ENCODE peak calls at places on chromosomes 12 and 14, in eight cellular contexts. U is choroid plexus epithelial cell; A is HCT116; M is CD8-positive, alpha-beta T cell; V is IMR-90; N is GM12865; S is uterus; W is GM23338. Q is an unnamed sample.

GRCh38 chr12:76080729-76081415 is 3.6 kb downstream of the NAP1L1 start:
- DNase-seq in U (peak; percentile 20), A (no peak), M (no peak), V (no peak), N (peak; percentile 18), S (no peak), W (peak; percentile 79), Q (no peak)

GRCh38 chr12:108825205-108825950 is 32.0 kb downstream of the SSH1 start:
- DNase-seq in U (peak; percentile 71), A (no peak), M (no peak), V (peak; percentile 76), N (peak; percentile 24), S (no peak), W (no peak), Q (peak; percentile 69)

GRCh38 chr14:36365766-36366165 is 45.3 kb upstream of the MBIP start:
- DNase-seq in U (no peak), A (no peak), M (no peak), V (no peak), N (no peak), S (no peak), W (no peak), Q (no peak)

GRCh38 chr14:99676657-99677056 is 7.4 kb upstream of the CYP46A1 start:
- DNase-seq in U (no peak), A (no peak), M (no peak), V (no peak), N (no peak), S (no peak), W (no peak), Q (no peak)

GRCh38 chr12:78636253-78636855 is 228.2 kb upstream of the SYT1 start:
- DNase-seq in U (peak; percentile 28), A (no peak), M (no peak), V (no peak), N (no peak), S (no peak), W (no peak), Q (no peak)

GRCh38 chr14:65222434-65222833 is 120.1 kb upstream of the MAX start:
- DNase-seq in U (peak; percentile 80), A (peak; percentile 60), M (peak; percentile 20), V (peak; percentile 66), N (peak; percentile 78), S (no peak), W (peak; percentile 84), Q (peak; percentile 68)

GRCh38 chr14:38121280-38121679 is 86.4 kb upstream of the SSTR1 start:
- DNase-seq in U (no peak), A (no peak), M (no peak), V (no peak), N (no peak), S (no peak), W (no peak), Q (no peak)

GRCh38 chr14:100303925-100304324 is 2.3 kb downstream of the SLC25A29 start:
- DNase-seq in U (no peak), A (no peak), M (no peak), V (no peak), N (no peak), S (no peak), W (peak; percentile 74), Q (no peak)

GRCh38 chr14:36580856-36581831 is 1.3 kb downstream of the NKX2-8 start:
- DNase-seq in U (peak; percentile 33), A (no peak), M (no peak), V (peak; percentile 16), N (peak; percentile 17), S (no peak), W (peak; percentile 83), Q (peak; percentile 38)

GRCh38 chr14:31921251-31921650 is 155.9 kb upstream of the ARHGAP5 start:
- DNase-seq in U (no peak), A (no peak), M (no peak), V (peak; percentile 22), N (no peak), S (no peak), W (no peak), Q (no peak)

GRCh38 chr12:44285321-44285720 is 449.4 kb downstream of the TMEM117 start:
- DNase-seq in U (no peak), A (no peak), M (no peak), V (no peak), N (no peak), S (no peak), W (no peak), Q (no peak)

GRCh38 chr12:118119449-118119879 is 15.7 kb upstream of the VSIG10 start:
- DNase-seq in U (no peak), A (no peak), M (no peak), V (no peak), N (no peak), S (no peak), W (peak; percentile 77), Q (no peak)
- TF ChIP-seq CTCF in U (no peak), A (no peak), M (no peak), V (no peak), N (no peak), S (no peak), W (peak; percentile 68), Q (no peak)

DNA sequence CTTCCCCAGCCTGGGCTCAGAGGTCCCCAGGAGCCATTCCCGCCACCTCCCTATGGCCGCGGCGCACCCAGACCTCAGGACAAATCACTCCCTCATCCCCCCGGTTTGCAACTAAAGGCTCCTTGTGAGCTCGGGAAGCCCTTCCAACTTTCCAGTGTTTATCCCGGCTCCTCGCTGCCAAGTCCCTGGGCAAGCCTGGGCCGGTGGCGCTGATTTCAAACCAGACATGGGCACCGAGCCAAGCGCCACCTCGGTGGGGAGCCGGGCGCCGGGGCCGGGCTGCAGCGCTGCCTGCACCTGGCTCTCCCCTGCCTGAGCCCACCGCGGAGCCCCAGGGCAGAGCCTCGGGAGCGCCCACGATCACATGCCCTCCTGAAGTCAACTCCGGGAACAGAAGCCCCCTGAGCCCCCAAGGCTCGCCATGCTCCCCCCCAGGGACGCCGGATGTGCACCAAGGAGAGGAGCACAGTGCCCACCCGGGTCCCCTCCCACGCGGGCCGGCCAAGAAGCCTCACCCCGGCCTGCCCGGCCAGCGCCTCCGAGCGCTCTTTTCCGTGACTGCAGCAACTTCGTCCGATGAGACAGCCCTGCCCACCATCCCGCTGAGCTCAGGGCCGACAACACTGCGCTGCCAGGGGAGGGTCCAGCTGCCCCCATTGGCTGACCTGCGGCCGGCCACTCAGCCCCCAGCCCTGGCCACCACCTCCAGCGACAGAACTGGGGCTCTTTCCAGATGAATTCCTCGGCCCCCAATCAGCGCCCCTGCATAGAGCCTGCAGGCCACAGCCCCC is 50.0 kb downstream of the NCOR2 start:
- DNase-seq in U (peak; percentile 48), A (no peak), M (no peak), V (peak; percentile 38), N (no peak), S (peak; percentile 69), W (no peak), Q (peak; percentile 52)
- H3K4me3 ChIP-seq in U (peak overlapping the region; percentile 73), A (no peak overlapping the region), M (no peak overlapping the region), V (no peak overlapping the region), N (no peak overlapping the region), S (peak overlapping the region; percentile 49), W (no peak overlapping the region), Q (peak overlapping the region; percentile 65)

GRCh38 chr12:106342397-106343212 is 14.9 kb upstream of the POLR3B start:
- DNase-seq in U (peak; percentile 67), A (no peak), M (no peak), V (peak; percentile 75), N (no peak), S (peak; percentile 86), W (no peak), Q (peak; percentile 72)

GRCh38 chr12:106343213-106343509 is 14.4 kb upstream of the POLR3B start:
- DNase-seq in U (no peak), A (no peak), M (no peak), V (no peak), N (no peak), S (no peak), W (no peak), Q (no peak)

GRCh38 chr12:106348411-106348810 is 9.1 kb upstream of the POLR3B start:
- DNase-seq in U (no peak), A (no peak), M (no peak), V (no peak), N (no peak), S (no peak), W (no peak), Q (no peak)

GRCh38 chr12:106341086-106341879 is 16.3 kb upstream of the POLR3B start:
- DNase-seq in U (no peak), A (no peak), M (no peak), V (peak; percentile 19), N (no peak), S (no peak), W (no peak), Q (no peak)

DNA sequence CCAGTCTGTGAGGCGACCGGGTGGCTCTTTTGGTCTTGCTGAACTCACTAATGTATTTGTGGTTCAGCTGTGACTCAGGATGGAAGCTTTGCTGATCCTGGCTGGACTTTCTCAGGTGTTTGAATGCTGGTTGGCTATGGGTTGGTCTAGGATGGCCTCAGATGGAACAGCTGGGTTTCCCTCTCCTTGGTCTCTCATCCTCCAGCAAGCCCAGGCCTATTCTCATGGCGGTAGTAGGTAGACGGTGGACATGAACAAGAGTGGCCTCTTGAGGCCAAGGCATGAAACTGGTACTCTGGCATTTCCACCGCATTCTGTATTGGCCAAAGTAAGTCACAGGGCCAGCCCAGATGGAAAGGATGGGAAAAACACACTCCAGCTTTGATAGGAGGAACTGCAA is 11.8 kb upstream of the POLR3B start:
- DNase-seq in U (peak; percentile 81), A (peak; percentile 51), M (no peak), V (peak; percentile 40), N (peak; percentile 11), S (no peak), W (peak; percentile 72), Q (peak; percentile 68)
- TF ChIP-seq CTCF in U (peak; percentile 70), A (peak; percentile 54), M (no peak), V (peak; percentile 42), N (no peak), S (peak; percentile 45), W (peak; percentile 66), Q (peak; percentile 52)

GRCh38 chr14:88002421-88002820 is 2.5 kb upstream of the GPR65 start:
- DNase-seq in U (no peak), A (no peak), M (no peak), V (no peak), N (peak; percentile 48), S (no peak), W (no peak), Q (no peak)

GRCh38 chr14:88007608-88008007 is 2.7 kb downstream of the GPR65 start:
- DNase-seq in U (no peak), A (no peak), M (no peak), V (no peak), N (no peak), S (no peak), W (no peak), Q (no peak)

GRCh38 chr14:88005978-88006851 is 1.3 kb downstream of the GPR65 start:
- DNase-seq in U (no peak), A (no peak), M (peak; percentile 63), V (no peak), N (peak; percentile 90), S (no peak), W (no peak), Q (no peak)

GRCh38 chr14:88004637-88005036 is 298 bp upstream of the GPR65 start:
- DNase-seq in U (no peak), A (no peak), M (no peak), V (no peak), N (no peak), S (no peak), W (no peak), Q (no peak)

DNA sequence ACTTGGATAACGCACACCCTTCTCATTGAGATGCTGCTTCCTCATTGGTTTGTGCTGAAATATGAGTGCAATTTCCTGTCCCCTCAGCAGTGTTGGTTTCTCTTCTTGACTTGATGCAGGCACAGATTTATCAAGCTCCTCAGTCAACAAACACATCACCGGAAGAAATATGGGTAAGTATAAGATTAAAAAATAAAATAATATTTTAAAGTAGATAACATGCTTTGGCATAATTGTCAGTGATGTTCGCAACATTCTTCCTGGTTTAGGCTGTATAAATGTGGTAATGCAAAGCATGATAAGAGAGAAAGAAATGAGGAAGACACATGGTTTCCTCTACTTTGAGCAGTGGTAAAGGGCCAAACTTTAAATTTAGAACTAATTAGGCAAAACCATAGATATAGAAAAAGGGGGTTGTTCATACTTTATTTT is at the start of gene GPR65:
- DNase-seq in U (peak; percentile 48), A (no peak), M (no peak), V (no peak), N (peak; percentile 84), S (no peak), W (no peak), Q (no peak)
- H3K4me3 ChIP-seq in U (no peak within 1 kb of the TSS), A (no peak within 1 kb of the TSS), M (peak within 1 kb of the TSS; percentile 69), V (no peak within 1 kb of the TSS), N (peak within 1 kb of the TSS; percentile 78), S (no peak within 1 kb of the TSS), W (no peak within 1 kb of the TSS), Q (no peak within 1 kb of the TSS)

Q was measured in astrocyte of the spinal cord.